ENCODE peak calls at places on chromosomes 13 and 19, in seven cellular contexts. U, D, L, F, E, K and Y are unnamed samples.
A peak's percentile ranks its signal among the peaks of the same experiment; 100 is the strongest.

GRCh38 chr19:410243-410781 is 1.4 kb upstream of the C2CD4C start:
- DNase-seq in F (no peak), U (no peak), K (no peak), L (no peak), E (no peak), D (no peak), Y (no peak)

GRCh38 chr19:23957660-23958281 is 43.1 kb downstream of the ZNF726 start:
- DNase-seq in E (peak; percentile 86), F (no peak), K (no peak), D (peak; percentile 87), U (peak; percentile 93), L (peak; percentile 27), Y (peak; percentile 58)

GRCh38 chr19:22616659-22617058 is 17.5 kb upstream of the ZNF492 start:
- DNase-seq in D (no peak), U (no peak), K (no peak), E (no peak), F (no peak), L (no peak), Y (no peak)

GRCh38 chr13:77533875-77534788 is 1.4 kb upstream of the SCEL start:
- DNase-seq in D (no peak), F (no peak), E (no peak), K (no peak), L (no peak), U (no peak), Y (no peak)

GRCh38 chr13:54194233-54195024 is 1165.8 kb downstream of the OLFM4 start:
- DNase-seq in F (no peak), D (no peak), L (no peak), K (no peak), U (no peak), E (no peak), Y (no peak)

GRCh38 chr13:101049166-101049850 is 367.0 kb downstream of the NALCN start:
- DNase-seq in L (no peak), K (no peak), U (peak; percentile 3), D (no peak), F (no peak), E (no peak), Y (no peak)

GRCh38 chr13:66623129-66623528 is 607.0 kb downstream of the PCDH9 start:
- DNase-seq in D (no peak), E (no peak), L (no peak), U (no peak), F (no peak), K (no peak), Y (no peak)

GRCh38 chr13:114115796-114116195 is 16.6 kb downstream of the RASA3 start:
- DNase-seq in L (no peak), K (no peak), F (no peak), E (no peak), D (no peak), U (no peak), Y (no peak)

GRCh38 chr13:60047943-60048342 is 115.8 kb downstream of the DIAPH3 start:
- DNase-seq in F (no peak), L (no peak), K (no peak), E (peak; percentile 36), U (peak; percentile 5), D (no peak), Y (no peak)

GRCh38 chr13:104143760-104144406 is 1077.7 kb upstream of the SLC10A2 start:
- DNase-seq in D (no peak), E (no peak), F (no peak), K (no peak), U (no peak), L (no peak), Y (peak; percentile 7)

GRCh38 chr13:34926513-34926912 is 15.6 kb upstream of the NBEA start:
- DNase-seq in K (no peak), D (peak; percentile 33), U (peak; percentile 63), F (no peak), L (no peak), E (peak; percentile 58), Y (peak; percentile 56)

GRCh38 chr19:44614313-44614712 is 950 bp downstream of the IGSF23 start:
- DNase-seq in F (no peak), K (no peak), U (no peak), E (no peak), D (no peak), L (no peak), Y (no peak)

GRCh38 chr13:50995870-50996269 is 86.3 kb downstream of the RNASEH2B start:
- DNase-seq in D (no peak), F (no peak), L (no peak), E (no peak), U (no peak), K (no peak), Y (no peak)

GRCh38 chr19:17213334-17213733 is 1.8 kb upstream of the USE1 start:
- DNase-seq in K (no peak), D (no peak), U (no peak), L (no peak), E (no peak), F (no peak), Y (no peak)

GRCh38 chr19:15113245-15114152 is 6.3 kb downstream of the SYDE1 start:
- DNase-seq in U (no peak), L (no peak), D (no peak), F (no peak), K (no peak), E (no peak), Y (no peak)

GRCh38 chr13:100694722-100695644 is 20.4 kb upstream of the TMTC4 start:
- DNase-seq in D (peak; percentile 24), K (no peak), U (peak; percentile 76), F (no peak), E (peak; percentile 58), L (no peak), Y (peak; percentile 30)

GRCh38 chr19:10289836-10290438 is at the start of gene ICAM5:
- DNase-seq in U (no peak), E (peak; percentile 65), D (peak; percentile 34), L (no peak), K (peak; percentile 65), F (no peak), Y (no peak)

GRCh38 chr19:47507924-47508553 is 6.8 kb downstream of the NAPA start:
- DNase-seq in K (no peak), D (no peak), F (no peak), L (no peak), U (no peak), E (no peak), Y (no peak)